ENCODE peak calls at places on chromosome 10, in five cellular contexts. Q is SK-N-SH, O is GM12864, W is nephron progenitor cell, Y is OCI-LY7. H is an unnamed sample.

GRCh38 chr10:113133497-113133896 is 183.4 kb downstream of the TCF7L2 start:
- DNase-seq in O (no peak), W (no peak), Y (no peak), Q (no peak), H (no peak)

GRCh38 chr10:30562787-30563186 is 66.8 kb downstream of the LYZL2 start:
- DNase-seq in W (no peak), Q (no peak), Y (no peak), O (no peak), H (no peak)

GRCh38 chr10:785539-786214 is 96.2 kb upstream of the DIP2C start:
- DNase-seq in W (no peak), Y (no peak), Q (peak; percentile 32), O (no peak), H (no peak)

GRCh38 chr10:119496282-119496681 is 46.2 kb downstream of the RGS10 start:
- DNase-seq in W (no peak), Y (no peak), O (no peak), Q (no peak), H (no peak)

GRCh38 chr10:78328592-78329404 is 295.1 kb downstream of the RPS24 start:
- DNase-seq in Y (no peak), O (no peak), Q (no peak), W (no peak), H (no peak)

GRCh38 chr10:118028619-118029018 is 18.1 kb downstream of the RAB11FIP2 start:
- DNase-seq in W (no peak), Q (no peak), Y (no peak), O (no peak), H (no peak)

GRCh38 chr10:5509236-5509635 is 9.9 kb upstream of the CALML5 start:
- DNase-seq in Y (peak; percentile 7), W (no peak), Q (no peak), O (no peak), H (peak; percentile 24)

GRCh38 chr10:89478739-89479116 is 56.7 kb downstream of the SLC16A12 start:
- DNase-seq in Y (no peak), Q (no peak), O (no peak), W (no peak), H (no peak)

GRCh38 chr10:70622981-70623844 is 20.7 kb upstream of the PRF1 start:
- DNase-seq in W (no peak), Y (no peak), O (no peak), Q (no peak), H (no peak)

GRCh38 chr10:75072727-75073126 is 38.7 kb upstream of the SAMD8 start:
- DNase-seq in Q (no peak), W (no peak), O (no peak), Y (no peak), H (no peak)

GRCh38 chr10:88456730-88457129 is 126.4 kb downstream of the RNLS start:
- DNase-seq in O (no peak), W (no peak), Y (no peak), Q (no peak), H (no peak)

GRCh38 chr10:110837418-110838120 is 34.2 kb upstream of the PDCD4 start:
- DNase-seq in Y (no peak), Q (no peak), O (no peak), W (no peak), H (no peak)

GRCh38 chr10:114821915-114822770 is 563 bp downstream of the FHIP2A start:
- DNase-seq in Y (peak; percentile 83), O (no peak), Q (peak; percentile 81), W (peak; percentile 49), H (peak; percentile 42)

GRCh38 chr10:122197823-122198222 is 73.3 kb upstream of the BTBD16 start:
- DNase-seq in W (no peak), Q (no peak), O (no peak), Y (no peak), H (no peak)

GRCh38 chr10:62052276-62052675 is 150.8 kb downstream of the ARID5B start:
- DNase-seq in W (no peak), O (no peak), Q (no peak), Y (no peak), H (no peak)

GRCh38 chr10:72954596-72955569 is at the start of gene PLA2G12B:
- DNase-seq in O (no peak), W (no peak), Y (no peak), Q (peak; percentile 38), H (no peak)

GRCh38 chr10:32367793-32368453 is 21.0 kb upstream of the EPC1 start:
- DNase-seq in O (peak; percentile 57), W (peak; percentile 65), Y (peak; percentile 72), Q (peak; percentile 46), H (no peak)

GRCh38 chr10:78706256-78706655 is 362.5 kb upstream of the ZMIZ1 start:
- DNase-seq in Y (no peak), Q (no peak), W (no peak), O (no peak), H (no peak)

GRCh38 chr10:128091636-128092210 is 34.5 kb downstream of the MKI67 start:
- DNase-seq in Y (no peak), W (no peak), Q (no peak), O (no peak), H (no peak)

GRCh38 chr10:57593983-57594573 is 673.6 kb downstream of the IPMK start:
- DNase-seq in O (no peak), Q (peak; percentile 11), W (no peak), Y (peak; percentile 1), H (no peak)
- TF ChIP-seq CTCF in O (no peak), Q (peak; percentile 28), W (peak; percentile 8), Y (peak; percentile 62), H (peak; percentile 52)

GRCh38 chr10:131898713-131899112 is 2.1 kb upstream of the PPP2R2D start:
- DNase-seq in W (no peak), Q (no peak), O (no peak), Y (no peak), H (no peak)

GRCh38 chr10:131899116-131899690 is 1.6 kb upstream of the PPP2R2D start:
- DNase-seq in Q (no peak), Y (no peak), W (no peak), O (no peak), H (no peak)

GRCh38 chr10:131900350-131901152 is at the start of gene PPP2R2D:
- DNase-seq in Y (peak; percentile 95), W (peak; percentile 97), Q (peak; percentile 99), O (peak; percentile 71), H (peak; percentile 94)

GRCh38 chr10:131901181-131901829 is 497 bp downstream of the PPP2R2D start:
- DNase-seq in Y (peak; percentile 66), W (peak; percentile 57), O (no peak), Q (peak; percentile 71), H (no peak)

GRCh38 chr10:131899695-131900349 is 986 bp upstream of the PPP2R2D start:
- DNase-seq in O (no peak), W (peak; percentile 38), Y (peak; percentile 36), Q (peak; percentile 68), H (no peak)
- TF ChIP-seq CTCF in O (peak; percentile 29), W (peak; percentile 15), Y (peak; percentile 47), Q (peak; percentile 36), H (peak; percentile 21)

DNA sequence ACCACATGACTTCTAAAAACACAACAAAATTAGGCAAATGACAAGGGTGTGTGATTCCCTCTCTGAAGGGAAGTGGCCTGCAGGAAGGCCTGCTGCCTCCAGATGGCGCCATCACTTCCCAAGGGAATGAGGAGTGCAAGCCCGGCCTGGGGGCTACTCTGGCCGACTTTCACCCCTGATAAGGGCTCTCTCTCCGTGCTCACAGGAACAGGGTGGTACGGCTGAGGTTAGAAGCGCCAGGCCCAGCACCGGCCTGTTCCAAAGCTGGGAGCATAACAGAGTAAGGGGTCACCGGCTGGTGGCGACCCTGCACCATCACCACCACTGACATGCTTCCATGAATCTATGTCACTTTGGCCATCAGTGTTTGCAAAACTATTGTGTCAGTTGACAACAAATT is 13.1 kb downstream of the RBP3 start:
- DNase-seq in Y (peak; percentile 44), O (no peak), Q (peak; percentile 81), W (peak; percentile 74), H (no peak)
- TF ChIP-seq CTCF in Y (peak; percentile 84), O (peak; percentile 81), Q (peak; percentile 80), W (peak; percentile 85), H (peak; percentile 73)

DNA sequence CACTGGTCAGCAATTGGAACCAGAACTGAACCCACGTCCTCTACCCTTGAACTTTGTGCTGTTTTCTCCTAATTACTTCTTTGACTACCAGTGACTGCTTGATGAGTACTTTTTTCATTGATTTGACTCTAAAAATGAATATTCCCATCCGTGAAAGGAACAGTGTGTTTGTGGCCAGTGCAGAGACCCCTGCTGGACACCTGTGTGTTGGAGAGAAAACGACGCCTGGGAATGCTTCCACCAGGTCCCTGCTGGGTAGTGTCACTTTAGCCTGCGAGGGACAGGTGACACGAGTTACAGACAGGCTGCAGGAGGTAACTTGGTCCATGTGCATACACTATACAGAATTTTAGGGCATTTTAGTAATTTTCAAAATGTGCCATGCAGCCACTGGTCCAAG is 6.8 kb upstream of the GJD4 start:
- DNase-seq in Q (peak; percentile 35), W (no peak), O (no peak), Y (no peak), H (no peak)
- TF ChIP-seq CTCF in Q (peak; percentile 47), W (peak; percentile 15), O (no peak), Y (peak; percentile 50), H (peak; percentile 33)

GRCh38 chr10:44978570-44979280 is at the start of gene DEPP1:
- DNase-seq in Q (peak; percentile 68), W (peak; percentile 93), Y (no peak), O (no peak), H (peak; percentile 87)
- TF ChIP-seq CTCF in Q (peak; percentile 5), W (no peak), Y (no peak), O (no peak), H (no peak)

GRCh38 chr10:71724539-71724938 is 5.0 kb upstream of the C10orf105 start:
- DNase-seq in Y (no peak), Q (no peak), O (no peak), W (no peak), H (no peak)

GRCh38 chr10:71725249-71725648 is 5.7 kb upstream of the C10orf105 start:
- DNase-seq in O (no peak), Q (no peak), Y (no peak), W (no peak), H (no peak)

GRCh38 chr10:71727429-71728217 is 8.0 kb upstream of the C10orf105 start:
- DNase-seq in Q (peak; percentile 72), Y (peak; percentile 92), W (no peak), O (peak; percentile 87), H (no peak)

GRCh38 chr10:71726673-71727428 is 7.3 kb upstream of the C10orf105 start:
- DNase-seq in Q (no peak), Y (peak; percentile 84), O (peak; percentile 52), W (no peak), H (no peak)

GRCh38 chr10:71725998-71726672 is 6.6 kb upstream of the C10orf105 start:
- DNase-seq in Y (peak; percentile 83), Q (peak; percentile 86), W (peak; percentile 48), O (no peak), H (no peak)
- TF ChIP-seq CTCF in Y (peak; percentile 82), Q (peak; percentile 58), W (no peak), O (peak; percentile 67), H (peak; percentile 38)

DNA sequence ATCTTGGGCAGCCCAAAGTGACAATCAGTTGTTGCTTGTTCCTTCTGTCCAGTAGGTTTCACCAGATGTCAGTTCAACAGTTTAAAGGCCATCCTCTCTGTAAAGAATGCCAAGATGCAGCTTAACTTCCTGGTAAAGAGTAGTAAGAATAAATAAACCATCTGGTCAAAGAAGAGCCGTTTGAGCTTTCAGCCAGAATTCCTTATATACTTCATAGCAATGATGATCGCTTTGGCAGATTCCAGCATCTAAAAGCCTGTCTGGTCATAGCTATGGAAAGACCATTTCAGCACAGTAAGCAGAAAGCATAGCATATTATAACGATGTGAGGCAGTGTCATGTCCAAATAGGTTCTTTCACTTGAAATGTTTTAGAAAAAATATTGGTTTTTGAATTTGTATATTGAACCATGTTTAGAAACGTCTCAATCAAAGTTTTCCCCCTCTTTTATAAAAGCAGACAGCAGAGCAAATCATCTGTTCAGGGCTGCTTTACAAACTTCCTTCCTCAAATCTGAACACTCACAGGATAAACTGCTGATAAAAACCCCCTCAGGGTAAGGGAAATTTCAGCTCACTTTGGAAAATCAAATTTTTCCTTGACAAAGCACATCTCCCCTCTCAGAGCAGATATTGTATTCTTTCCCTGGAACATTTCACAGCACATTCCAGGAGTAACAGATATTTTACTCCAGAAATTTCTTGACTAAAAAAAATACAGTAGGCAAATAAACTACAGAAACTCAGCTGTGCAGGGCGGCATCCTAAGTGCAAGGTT is 184.1 kb downstream of the NOC3L start:
- DNase-seq in Y (no peak), O (no peak), W (no peak), Q (peak; percentile 32), H (no peak)
- TF ChIP-seq CTCF in Y (no peak), O (no peak), W (no peak), Q (no peak), H (no peak)